ENCODE peak calls at places on chromosomes 1 and 21, in six cellular contexts. V is neural crest cell, M is fibroblast of the aortic adventitia, C is Calu3, F is tibial artery, W is AG04450. A is an unnamed sample.

GRCh38 chr21:44497641-44498243 is 42.3 kb downstream of the KRTAP10-1 start:
- DNase-seq in V (no peak), M (peak), C (no peak), F (no peak), W (no peak), A (no peak)

GRCh38 chr1:208267896-208268295 is 23.7 kb upstream of the PLXNA2 start:
- DNase-seq in V (no peak), M (no peak), C (no peak), F (no peak), W (no peak), A (no peak)

GRCh38 chr1:224381880-224382548 is 25.3 kb downstream of the CNIH4 start:
- DNase-seq in V (no peak), M (no peak), C (no peak), F (no peak), W (no peak), A (no peak)

GRCh38 chr1:72000809-72001208 is 281.5 kb downstream of the NEGR1 start:
- DNase-seq in V (no peak), M (peak), C (peak), F (no peak), W (no peak), A (no peak)

GRCh38 chr1:214688891-214689290 is 85.9 kb downstream of the CENPF start:
- DNase-seq in V (no peak), M (no peak), C (no peak), F (no peak), W (no peak), A (no peak)

GRCh38 chr1:155000475-155000724 is 2.2 kb upstream of the ZBTB7B start:
- DNase-seq in V (no peak), M (no peak), C (no peak), F (peak), W (no peak), A (no peak)

GRCh38 chr1:210695041-210695440 is 366.3 kb downstream of the HHAT start:
- DNase-seq in V (no peak), M (no peak), C (no peak), F (no peak), W (no peak), A (no peak)

GRCh38 chr1:167683641-167684502 is 37.9 kb upstream of the MPZL1 start:
- DNase-seq in V (no peak), M (no peak), C (no peak), F (no peak), W (peak), A (peak)

GRCh38 chr1:18962121-18962721 is 5.7 kb upstream of the IFFO2 start:
- DNase-seq in V (no peak), M (peak), C (no peak), F (peak), W (no peak), A (no peak)

GRCh38 chr1:114113801-114114750 is 39.6 kb downstream of the SYT6 start:
- DNase-seq in V (no peak), M (no peak), C (peak), F (peak), W (no peak), A (no peak)

GRCh38 chr1:98157524-98158293 is 236.9 kb upstream of the DPYD start:
- DNase-seq in V (no peak), M (peak), C (no peak), F (no peak), W (peak), A (no peak)

GRCh38 chr1:60924964-60925798 is 157.2 kb upstream of the NFIA start:
- DNase-seq in V (no peak), M (no peak), C (no peak), F (no peak), W (no peak), A (no peak)

GRCh38 chr1:41241748-41242644 is at the start of gene SCMH1:
- DNase-seq in V (peak), M (peak), C (peak), F (peak), W (no peak), A (peak)

GRCh38 chr1:4262665-4263064 is 362.6 kb upstream of the C1orf174 start:
- DNase-seq in V (no peak), M (no peak), C (no peak), F (no peak), W (no peak), A (no peak)

GRCh38 chr1:88697503-88697902 is 13.4 kb downstream of the PKN2 start:
- DNase-seq in V (no peak), M (peak), C (no peak), F (no peak), W (no peak), A (no peak)

GRCh38 chr1:21552715-21553114 is 43.5 kb downstream of the ALPL start:
- DNase-seq in V (no peak), M (peak), C (no peak), F (no peak), W (peak), A (no peak)

GRCh38 chr21:33362044-33362555 is 37.3 kb downstream of the IFNAR1 start:
- DNase-seq in V (no peak), M (no peak), C (no peak), F (no peak), W (no peak), A (peak)

GRCh38 chr1:214031267-214031650 is 43.5 kb downstream of the PROX1 start:
- DNase-seq in V (no peak), M (no peak), C (no peak), F (no peak), W (no peak), A (no peak)

GRCh38 chr1:207027221-207027777 is 5.3 kb downstream of the C1orf116 start:
- DNase-seq in V (no peak), M (no peak), C (peak), F (no peak), W (no peak), A (no peak)

GRCh38 chr1:63983391-63984256 is 209.8 kb downstream of the ROR1 start:
- DNase-seq in V (no peak), M (no peak), C (no peak), F (no peak), W (no peak), A (no peak)

GRCh38 chr1:181369416-181369815 is 113.9 kb upstream of the CACNA1E start:
- DNase-seq in V (no peak), M (no peak), C (no peak), F (no peak), W (no peak), A (no peak)

GRCh38 chr1:172559811-172560210 is 26.9 kb downstream of the SUCO start:
- DNase-seq in V (no peak), M (no peak), C (no peak), F (no peak), W (no peak), A (no peak)

GRCh38 chr1:98323906-98324358 is 337.6 kb upstream of the SNX7 start:
- DNase-seq in V (no peak), M (peak), C (peak), F (peak), W (peak), A (no peak)

GRCh38 chr1:4587721-4588120 is 66.7 kb upstream of the AJAP1 start:
- DNase-seq in V (no peak), M (no peak), C (no peak), F (peak), W (no peak), A (no peak)

GRCh38 chr1:165169729-165170128 is 186.8 kb downstream of the LMX1A start:
- DNase-seq in V (no peak), M (no peak), C (no peak), F (no peak), W (no peak), A (no peak)

GRCh38 chr1:219385786-219386427 is 212.2 kb downstream of the LYPLAL1 start:
- DNase-seq in V (peak), M (peak), C (peak), F (no peak), W (no peak), A (peak)

GRCh38 chr1:21703318-21703963 is 34.3 kb upstream of the RAP1GAP start:
- DNase-seq in V (no peak), M (peak), C (no peak), F (no peak), W (peak), A (no peak)

GRCh38 chr1:45926302-45926701 is 122.9 kb downstream of the MAST2 start:
- DNase-seq in V (no peak), M (no peak), C (no peak), F (no peak), W (no peak), A (no peak)

GRCh38 chr1:226888816-226889215 is 18.4 kb downstream of the PSEN2 start:
- DNase-seq in V (no peak), M (no peak), C (no peak), F (peak), W (no peak), A (no peak)

DNA sequence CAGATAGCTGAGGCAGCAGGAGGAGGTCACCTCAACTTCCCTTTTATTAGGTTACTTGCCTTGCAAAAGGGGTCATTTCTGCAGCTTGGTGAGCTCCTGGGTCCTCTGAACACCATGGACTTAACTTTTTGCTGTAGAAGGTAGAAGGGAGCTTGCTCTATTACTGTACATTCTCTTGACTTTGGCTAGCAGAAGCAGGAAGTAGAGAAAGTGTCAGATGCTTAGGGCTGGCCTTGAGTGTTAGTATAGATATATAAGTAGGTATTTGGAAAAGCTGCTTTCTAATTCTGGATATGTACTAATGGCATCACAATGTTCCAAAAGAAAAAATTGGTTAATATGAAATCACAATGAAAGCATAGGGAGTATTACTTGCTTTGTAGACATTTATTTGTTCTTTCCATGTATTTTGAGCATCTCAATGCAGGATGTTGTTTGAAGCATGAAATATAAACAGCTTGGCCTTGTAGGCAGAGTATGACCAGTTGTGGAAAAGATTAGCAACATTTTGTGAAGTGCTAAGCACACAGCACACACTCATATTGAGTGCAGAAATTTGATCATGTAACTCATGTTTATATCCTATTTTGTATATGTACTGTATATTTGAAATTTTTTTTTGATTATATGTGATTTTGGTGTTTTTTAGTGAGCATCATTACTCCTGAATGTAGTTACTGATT is 108.8 kb downstream of the DYRK1A start:
- DNase-seq in V (no peak), M (no peak), C (no peak), F (no peak), W (no peak), A (no peak)
- TF ChIP-seq CTCF in V (no peak), M (no peak), C (no peak), F (no peak), W (no peak), A (no peak)

DNA sequence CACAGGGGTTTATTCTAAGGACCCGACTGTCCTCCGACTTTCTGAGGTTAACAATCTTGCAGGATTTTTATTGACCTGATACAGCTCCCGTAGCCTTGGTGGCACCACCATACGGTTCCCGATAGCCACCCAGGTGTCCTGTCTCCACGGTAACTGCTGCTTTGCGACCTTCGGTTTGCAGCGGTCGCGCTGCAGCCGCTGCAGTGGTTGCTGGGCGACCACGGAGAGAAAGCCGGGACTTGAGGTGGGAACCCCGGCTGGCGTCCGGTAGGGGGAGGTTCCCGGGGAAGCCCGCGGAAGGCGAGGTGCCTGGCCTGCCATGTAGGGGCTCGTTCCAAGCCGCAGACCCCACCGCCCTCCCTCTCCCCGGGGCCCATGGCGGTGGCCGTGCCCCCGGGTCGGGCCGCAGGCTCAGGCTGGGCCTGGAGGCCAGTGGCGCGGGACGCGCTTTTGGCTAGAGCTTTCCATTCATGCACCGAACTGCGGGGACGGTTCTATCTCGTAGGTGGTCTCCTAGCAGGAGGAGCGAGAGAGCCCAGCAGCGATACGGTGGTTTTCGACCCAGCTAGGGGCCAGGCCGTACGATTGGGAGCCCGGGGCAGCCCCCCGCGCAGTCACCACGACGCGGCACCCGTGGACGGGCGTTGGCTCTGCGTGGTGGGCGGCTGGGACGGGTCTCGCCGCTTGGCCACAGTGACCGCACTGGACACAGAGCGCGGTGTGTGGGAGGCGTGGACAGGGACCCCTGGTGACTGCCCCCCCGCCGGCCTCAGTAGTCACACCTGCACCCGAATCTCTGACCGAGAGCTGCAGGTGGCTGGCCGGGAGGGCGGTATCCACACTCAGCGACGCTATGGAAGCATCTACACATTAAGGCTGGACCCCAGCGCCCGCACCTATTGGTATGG is at the start of gene KLHDC9:
- DNase-seq in V (peak), M (peak), C (peak), F (peak), W (no peak), A (peak)
- TF ChIP-seq CTCF in V (peak), M (peak), C (no peak), F (no peak), W (no peak), A (peak)

DNA sequence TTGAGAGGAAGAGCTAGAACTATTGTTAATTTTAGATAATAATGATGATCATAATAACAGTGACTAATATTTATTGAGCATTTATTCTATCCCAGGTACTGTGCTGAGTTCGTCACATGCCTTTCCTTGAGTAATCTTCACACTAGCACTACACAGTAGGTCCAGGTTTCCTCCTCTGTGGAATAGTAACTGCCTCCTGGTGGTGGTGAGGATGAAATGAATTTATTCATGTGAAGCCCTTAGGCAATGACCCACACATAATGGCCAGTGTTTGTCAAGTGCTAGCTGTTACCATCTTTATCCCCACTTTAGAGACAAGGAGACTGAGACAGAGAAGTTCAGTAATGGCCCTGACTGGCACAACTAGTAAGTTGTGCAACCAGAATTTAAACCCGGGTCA is 5.9 kb downstream of the NIPAL3 start:
- DNase-seq in V (no peak), M (no peak), C (no peak), F (no peak), W (no peak), A (no peak)
- TF ChIP-seq CTCF in V (peak), M (no peak), C (no peak), F (no peak), W (no peak), A (no peak)

GRCh38 chr1:240691521-240692338 is 79.8 kb upstream of the GREM2 start:
- DNase-seq in V (peak), M (peak), C (peak), F (no peak), W (no peak), A (peak)
- TF ChIP-seq CTCF in V (peak), M (peak), C (peak), F (peak), W (peak), A (peak)

GRCh38 chr1:158458263-158458662 is 3.4 kb upstream of the OR10K1 start:
- DNase-seq in V (no peak), M (no peak), C (no peak), F (no peak), W (no peak), A (no peak)
- TF ChIP-seq CTCF in V (no peak), M (no peak), C (no peak), F (no peak), W (no peak), A (no peak)

GRCh38 chr1:118223426-118223825 is 38.4 kb upstream of the SPAG17 start:
- DNase-seq in V (peak), M (peak), C (peak), F (no peak), W (no peak), A (peak)
- TF ChIP-seq CTCF in V (peak), M (peak), C (no peak), F (no peak), W (peak), A (peak)

A was measured in nephron progenitor cell.